ENCODE peak calls at places on chromosome 11, in six cellular contexts. C is mesendoderm, Y is IMR-90, U is mesenchymal stem cell, K is H1, N is H9. Z is an unnamed sample.

GRCh38 chr11:623349-623869 is 1.3 kb downstream of the CDHR5 start:
- DNase-seq in Y (no peak), U (no peak), C (no peak), N (no peak), K (no peak), Z (no peak)

GRCh38 chr11:8768625-8769333 is 86.2 kb downstream of the RPL27A start:
- DNase-seq in K (no peak), N (no peak), U (peak; percentile 77), C (peak; percentile 80), Y (peak; percentile 89), Z (no peak)

GRCh38 chr11:13923716-13924650 is 38.5 kb upstream of the SPON1 start:
- DNase-seq in N (no peak), C (no peak), Y (no peak), K (no peak), U (no peak), Z (no peak)

GRCh38 chr11:2909145-2909914 is 19.9 kb downstream of the PHLDA2 start:
- DNase-seq in Y (no peak), C (no peak), K (no peak), U (no peak), N (no peak), Z (no peak)

GRCh38 chr11:117706322-117706814 is 90.6 kb downstream of the DSCAML1 start:
- DNase-seq in K (no peak), U (no peak), N (no peak), Y (no peak), C (no peak), Z (no peak)

GRCh38 chr11:124174001-124174400 is 9.1 kb upstream of the OR10D3 start:
- DNase-seq in C (peak; percentile 98), N (peak; percentile 49), Y (peak; percentile 64), U (peak; percentile 89), K (no peak), Z (peak; percentile 77)

GRCh38 chr11:34564807-34565241 is 51.2 kb upstream of the ELF5 start:
- DNase-seq in C (peak; percentile 49), U (no peak), Y (no peak), K (no peak), N (peak; percentile 57), Z (no peak)

GRCh38 chr11:2806351-2807058 is 79.1 kb downstream of the CDKN1C start:
- DNase-seq in N (peak; percentile 27), Y (no peak), K (no peak), C (no peak), U (no peak), Z (no peak)

GRCh38 chr11:48307760-48308386 is 1.9 kb downstream of the OR4S1 start:
- DNase-seq in C (peak; percentile 57), N (peak; percentile 41), Y (peak; percentile 48), K (no peak), U (peak; percentile 30), Z (peak; percentile 1)

GRCh38 chr11:128574576-128575011 is 12.8 kb downstream of the ETS1 start:
- DNase-seq in K (no peak), C (no peak), N (no peak), Y (peak; percentile 72), U (peak; percentile 61), Z (no peak)

GRCh38 chr11:77791301-77791700 is 29.2 kb downstream of the RSF1 start:
- DNase-seq in U (no peak), N (no peak), Y (no peak), K (no peak), C (no peak), Z (no peak)

GRCh38 chr11:27328602-27329001 is 34.4 kb downstream of the CCDC34 start:
- DNase-seq in U (no peak), N (peak; percentile 39), K (no peak), C (peak; percentile 41), Y (no peak), Z (no peak)

GRCh38 chr11:130318031-130318673 is 3.4 kb upstream of the ZBTB44 start:
- DNase-seq in C (peak; percentile 24), N (no peak), U (no peak), K (no peak), Y (no peak), Z (no peak)

GRCh38 chr11:93844568-93844967 is 5.8 kb downstream of the VSTM5 start:
- DNase-seq in K (no peak), U (no peak), C (peak; percentile 72), Y (no peak), N (peak; percentile 49), Z (no peak)

GRCh38 chr11:65096926-65097325 is 912 bp downstream of the VPS51 start:
- DNase-seq in C (no peak), Y (no peak), U (no peak), N (no peak), K (no peak), Z (no peak)

GRCh38 chr11:65100674-65101350 is 4.8 kb downstream of the VPS51 start:
- DNase-seq in N (no peak), C (no peak), Y (no peak), U (no peak), K (no peak), Z (no peak)

GRCh38 chr11:65095427-65095826 is 587 bp upstream of the VPS51 start:
- DNase-seq in K (no peak), U (no peak), C (no peak), N (no peak), Y (no peak), Z (no peak)

GRCh38 chr11:65090628-65091027 is 5.4 kb upstream of the VPS51 start:
- DNase-seq in Y (no peak), C (no peak), N (no peak), K (no peak), U (no peak), Z (no peak)

DNA sequence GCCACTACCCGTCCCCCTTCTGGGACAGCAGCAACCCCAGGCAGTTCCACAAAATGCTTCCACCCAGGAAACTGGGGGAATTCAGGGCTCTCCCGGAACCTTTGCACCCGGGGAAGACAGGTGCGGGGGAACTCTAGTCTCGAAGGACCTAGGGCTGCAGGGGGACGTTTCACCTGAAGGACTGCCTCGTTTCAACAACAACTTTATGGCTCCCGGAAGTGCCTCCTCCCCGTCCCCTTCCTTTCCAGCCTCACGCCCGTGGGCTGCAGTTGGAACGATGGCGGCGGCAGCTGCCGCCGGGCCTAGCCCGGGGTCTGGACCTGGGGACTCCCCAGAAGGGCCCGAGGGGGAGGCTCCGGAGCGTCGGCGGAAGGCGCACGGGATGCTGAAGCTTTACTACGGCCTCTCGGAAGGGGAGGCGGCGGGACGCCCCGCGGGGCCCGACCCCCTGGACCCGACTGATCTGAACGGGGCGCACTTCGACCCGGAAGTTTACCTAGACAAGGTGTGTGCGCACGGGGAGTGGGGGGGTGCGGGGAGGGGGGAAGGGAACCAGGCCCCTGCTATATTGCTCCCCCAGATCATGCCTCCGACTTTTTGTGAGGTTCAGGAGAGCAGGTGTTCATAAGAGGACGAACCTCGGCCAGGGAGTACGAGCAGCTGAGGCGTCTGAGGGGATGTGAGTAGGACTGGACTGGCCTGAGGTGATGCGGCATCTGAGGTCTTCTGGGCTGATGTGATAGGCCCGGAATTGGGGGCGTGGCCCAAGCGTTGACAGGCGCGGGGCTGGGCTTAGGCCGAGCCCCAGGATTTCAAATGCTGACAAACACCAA is at the start of gene VPS51:
- DNase-seq in C (peak; percentile 96), N (peak; percentile 92), K (peak; percentile 70), U (peak; percentile 91), Y (peak; percentile 90), Z (peak; percentile 93)
- H2BK120ac ChIP-seq in C (no peak within 1 kb of the TSS), N (no peak within 1 kb of the TSS), K (no peak within 1 kb of the TSS), U (peak within 1 kb of the TSS; percentile 62), Y (no peak within 1 kb of the TSS), Z (peak within 1 kb of the TSS; percentile 10)

GRCh38 chr11:31509412-31510345 is at the start of the genes ELP4 and IMMP1L:
- DNase-seq in C (peak; percentile 99), Y (peak; percentile 95), N (peak; percentile 99), U (peak; percentile 97), K (peak; percentile 94), Z (peak; percentile 98)
- H3K23ac ChIP-seq in C (no peak within 1 kb of the TSS), Y (peak within 1 kb of the TSS; percentile 83), N (no peak within 1 kb of the TSS), U (no peak within 1 kb of the TSS), K (no peak within 1 kb of the TSS), Z (no peak within 1 kb of the TSS)

GRCh38 chr11:61589961-61590360 is 9.1 kb upstream of the SYT7 start:
- DNase-seq in U (no peak), K (no peak), C (no peak), Y (no peak), N (no peak), Z (no peak)

GRCh38 chr11:61585115-61585514 is 4.2 kb upstream of the SYT7 start:
- DNase-seq in N (no peak), K (no peak), Y (no peak), U (no peak), C (no peak), Z (no peak)

GRCh38 chr11:61587541-61587941 is 6.7 kb upstream of the SYT7 start:
- DNase-seq in N (peak; percentile 71), U (no peak), K (no peak), C (peak; percentile 75), Y (no peak), Z (peak; percentile 43)

GRCh38 chr11:61587951-61588695 is 7.2 kb upstream of the SYT7 start:
- DNase-seq in C (peak; percentile 85), N (peak; percentile 93), K (no peak), U (no peak), Y (no peak), Z (peak; percentile 41)

GRCh38 chr11:61586792-61587430 is 6.0 kb upstream of the SYT7 start:
- DNase-seq in C (peak; percentile 57), N (no peak), K (no peak), U (no peak), Y (no peak), Z (no peak)
- H3K9ac ChIP-seq in C (peak overlapping the region; percentile 66), N (no peak overlapping the region), K (no peak overlapping the region), U (peak overlapping the region; percentile 22), Y (no peak overlapping the region), Z (no peak overlapping the region)

GRCh38 chr11:133720951-133721350 is 124.4 kb downstream of the SPATA19 start:
- DNase-seq in K (no peak), Y (no peak), C (no peak), U (no peak), N (no peak), Z (no peak)
- H2BK120ac ChIP-seq in K (no peak overlapping the region), Y (no peak overlapping the region), C (no peak overlapping the region), U (no peak overlapping the region), N (no peak overlapping the region), Z (no peak overlapping the region)

DNA sequence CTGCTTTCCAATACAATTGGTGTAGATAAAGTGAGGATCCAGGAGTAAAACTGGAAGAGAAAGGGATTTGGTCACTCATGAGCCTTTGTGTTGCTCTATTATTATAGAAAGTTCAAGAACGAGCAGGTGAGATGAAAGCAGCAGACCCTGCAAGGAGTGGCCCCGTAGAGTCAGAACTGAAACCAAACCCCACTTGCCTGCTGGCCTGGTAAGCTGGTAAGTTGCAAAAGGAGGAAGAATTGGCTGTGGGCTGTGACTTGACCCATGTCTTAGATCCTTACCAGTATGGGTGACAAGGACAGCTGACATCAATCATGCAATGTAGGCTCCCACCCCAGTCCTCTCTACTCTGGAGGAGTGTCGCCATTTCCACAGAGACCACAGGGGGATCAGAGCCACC is 201.3 kb downstream of the OPCML start:
- DNase-seq in U (no peak), C (no peak), K (no peak), N (no peak), Y (no peak), Z (no peak)
- H3K23ac ChIP-seq in U (no peak overlapping the region), C (no peak overlapping the region), K (no peak overlapping the region), N (no peak overlapping the region), Y (no peak overlapping the region), Z (no peak overlapping the region)

Z was measured in neuronal stem cell.